ENCODE peak calls at places on chromosomes 2 and 18, in eight cellular contexts. One of them, this sample, is unnamed.

GRCh38 chr2:10947005-10947440 is 35.3 kb downstream of the KCNF1 start:
- DNase-seq in HFF-Myc: no peak
- DNase-seq in T-cell: no peak
- DNase-seq in activated CD8-positive, alpha-beta memory T cell treated with anti-CD3 and anti-CD28 coated beads for 1 hour: no peak
- DNase-seq in fibroblast of the conjunctiva: no peak
- DNase-seq in hypothalamus: no peak
- DNase-seq in adrenal gland: no peak
- DNase-seq in cerebellum: no peak
- DNase-seq in this sample: no peak

GRCh38 chr2:85353876-85354285 is 447 bp downstream of the RETSAT start:
- DNase-seq in HFF-Myc: no peak
- DNase-seq in T-cell: no peak
- DNase-seq in fibroblast of the conjunctiva: no peak
- DNase-seq in hypothalamus: no peak
- DNase-seq in adrenal gland: peak
- DNase-seq in activated CD8-positive, alpha-beta memory T cell treated with anti-CD3 and anti-CD28 coated beads for 1 hour: no peak
- DNase-seq in cerebellum: peak
- DNase-seq in this sample: peak

GRCh38 chr2:53445376-53446072 is 322.1 kb upstream of the CHAC2 start:
- DNase-seq in hypothalamus: no peak
- DNase-seq in T-cell: no peak
- DNase-seq in HFF-Myc: no peak
- DNase-seq in adrenal gland: no peak
- DNase-seq in cerebellum: no peak
- DNase-seq in activated CD8-positive, alpha-beta memory T cell treated with anti-CD3 and anti-CD28 coated beads for 1 hour: no peak
- DNase-seq in fibroblast of the conjunctiva: no peak
- DNase-seq in this sample: peak

GRCh38 chr2:393711-394696 is 106.1 kb upstream of the ALKAL2 start:
- DNase-seq in cerebellum: no peak
- DNase-seq in adrenal gland: no peak
- DNase-seq in activated CD8-positive, alpha-beta memory T cell treated with anti-CD3 and anti-CD28 coated beads for 1 hour: peak
- DNase-seq in HFF-Myc: no peak
- DNase-seq in T-cell: peak
- DNase-seq in hypothalamus: no peak
- DNase-seq in fibroblast of the conjunctiva: no peak
- DNase-seq in this sample: no peak

GRCh38 chr2:132757676-132758075 is 87.7 kb upstream of the LYPD1 start:
- DNase-seq in cerebellum: no peak
- DNase-seq in HFF-Myc: no peak
- DNase-seq in T-cell: no peak
- DNase-seq in hypothalamus: no peak
- DNase-seq in activated CD8-positive, alpha-beta memory T cell treated with anti-CD3 and anti-CD28 coated beads for 1 hour: no peak
- DNase-seq in fibroblast of the conjunctiva: no peak
- DNase-seq in adrenal gland: no peak
- DNase-seq in this sample: no peak

GRCh38 chr2:214174563-214174962 is 236.3 kb upstream of the VWC2L start:
- DNase-seq in hypothalamus: no peak
- DNase-seq in HFF-Myc: no peak
- DNase-seq in cerebellum: no peak
- DNase-seq in fibroblast of the conjunctiva: no peak
- DNase-seq in adrenal gland: no peak
- DNase-seq in activated CD8-positive, alpha-beta memory T cell treated with anti-CD3 and anti-CD28 coated beads for 1 hour: no peak
- DNase-seq in T-cell: no peak
- DNase-seq in this sample: no peak

GRCh38 chr2:194842871-194843270 is 814.2 kb upstream of the SLC39A10 start:
- DNase-seq in activated CD8-positive, alpha-beta memory T cell treated with anti-CD3 and anti-CD28 coated beads for 1 hour: no peak
- DNase-seq in hypothalamus: no peak
- DNase-seq in fibroblast of the conjunctiva: no peak
- DNase-seq in cerebellum: no peak
- DNase-seq in HFF-Myc: no peak
- DNase-seq in T-cell: no peak
- DNase-seq in adrenal gland: no peak
- DNase-seq in this sample: no peak

GRCh38 chr2:191369034-191369433 is 123.8 kb downstream of the MYO1B start:
- DNase-seq in adrenal gland: no peak
- DNase-seq in T-cell: no peak
- DNase-seq in fibroblast of the conjunctiva: no peak
- DNase-seq in hypothalamus: no peak
- DNase-seq in HFF-Myc: no peak
- DNase-seq in cerebellum: no peak
- DNase-seq in activated CD8-positive, alpha-beta memory T cell treated with anti-CD3 and anti-CD28 coated beads for 1 hour: no peak
- DNase-seq in this sample: no peak

GRCh38 chr2:239339726-239340654 is 60.8 kb downstream of the HDAC4 start:
- DNase-seq in T-cell: no peak
- DNase-seq in fibroblast of the conjunctiva: no peak
- DNase-seq in cerebellum: no peak
- DNase-seq in hypothalamus: no peak
- DNase-seq in activated CD8-positive, alpha-beta memory T cell treated with anti-CD3 and anti-CD28 coated beads for 1 hour: no peak
- DNase-seq in HFF-Myc: no peak
- DNase-seq in adrenal gland: no peak
- DNase-seq in this sample: no peak

GRCh38 chr2:112588611-112589045 is 4.2 kb downstream of the CHCHD5 start:
- DNase-seq in HFF-Myc: no peak
- DNase-seq in fibroblast of the conjunctiva: no peak
- DNase-seq in cerebellum: peak
- DNase-seq in T-cell: no peak
- DNase-seq in adrenal gland: peak
- DNase-seq in activated CD8-positive, alpha-beta memory T cell treated with anti-CD3 and anti-CD28 coated beads for 1 hour: no peak
- DNase-seq in hypothalamus: no peak
- DNase-seq in this sample: peak

GRCh38 chr2:71607490-71607889 is 154.1 kb downstream of the DYSF start:
- DNase-seq in adrenal gland: peak
- DNase-seq in activated CD8-positive, alpha-beta memory T cell treated with anti-CD3 and anti-CD28 coated beads for 1 hour: no peak
- DNase-seq in hypothalamus: no peak
- DNase-seq in fibroblast of the conjunctiva: no peak
- DNase-seq in cerebellum: no peak
- DNase-seq in T-cell: no peak
- DNase-seq in HFF-Myc: no peak
- DNase-seq in this sample: peak

GRCh38 chr2:201806442-201806841 is at the start of gene CDK15:
- DNase-seq in fibroblast of the conjunctiva: no peak
- DNase-seq in cerebellum: no peak
- DNase-seq in adrenal gland: no peak
- DNase-seq in HFF-Myc: no peak
- DNase-seq in T-cell: no peak
- DNase-seq in activated CD8-positive, alpha-beta memory T cell treated with anti-CD3 and anti-CD28 coated beads for 1 hour: no peak
- DNase-seq in hypothalamus: no peak
- DNase-seq in this sample: no peak

GRCh38 chr18:64807560-64807959 is 658.7 kb upstream of the LINC00305 start:
- DNase-seq in hypothalamus: no peak
- DNase-seq in adrenal gland: no peak
- DNase-seq in activated CD8-positive, alpha-beta memory T cell treated with anti-CD3 and anti-CD28 coated beads for 1 hour: no peak
- DNase-seq in cerebellum: peak
- DNase-seq in fibroblast of the conjunctiva: no peak
- DNase-seq in HFF-Myc: no peak
- DNase-seq in T-cell: no peak
- DNase-seq in this sample: no peak

GRCh38 chr2:56565143-56565542 is 381.4 kb downstream of the CCDC85A start:
- DNase-seq in cerebellum: no peak
- DNase-seq in hypothalamus: no peak
- DNase-seq in HFF-Myc: no peak
- DNase-seq in fibroblast of the conjunctiva: no peak
- DNase-seq in adrenal gland: no peak
- DNase-seq in activated CD8-positive, alpha-beta memory T cell treated with anti-CD3 and anti-CD28 coated beads for 1 hour: no peak
- DNase-seq in T-cell: no peak
- DNase-seq in this sample: no peak

GRCh38 chr2:150081775-150082517 is 405.5 kb downstream of the RND3 start:
- DNase-seq in activated CD8-positive, alpha-beta memory T cell treated with anti-CD3 and anti-CD28 coated beads for 1 hour: no peak
- DNase-seq in HFF-Myc: peak
- DNase-seq in adrenal gland: no peak
- DNase-seq in cerebellum: no peak
- DNase-seq in T-cell: no peak
- DNase-seq in hypothalamus: no peak
- DNase-seq in fibroblast of the conjunctiva: peak
- DNase-seq in this sample: no peak

GRCh38 chr18:3916082-3916481 is 466.1 kb downstream of the TGIF1 start:
- DNase-seq in hypothalamus: no peak
- DNase-seq in adrenal gland: no peak
- DNase-seq in HFF-Myc: no peak
- DNase-seq in activated CD8-positive, alpha-beta memory T cell treated with anti-CD3 and anti-CD28 coated beads for 1 hour: no peak
- DNase-seq in T-cell: no peak
- DNase-seq in fibroblast of the conjunctiva: no peak
- DNase-seq in cerebellum: peak
- DNase-seq in this sample: no peak

GRCh38 chr2:9138507-9139085 is 68.0 kb upstream of the ASAP2 start:
- DNase-seq in adrenal gland: no peak
- DNase-seq in HFF-Myc: no peak
- DNase-seq in T-cell: no peak
- DNase-seq in cerebellum: no peak
- DNase-seq in hypothalamus: no peak
- DNase-seq in fibroblast of the conjunctiva: no peak
- DNase-seq in activated CD8-positive, alpha-beta memory T cell treated with anti-CD3 and anti-CD28 coated beads for 1 hour: no peak
- DNase-seq in this sample: no peak

GRCh38 chr2:37232131-37232933 is 874 bp downstream of the NDUFAF7 start:
- DNase-seq in HFF-Myc: no peak
- DNase-seq in activated CD8-positive, alpha-beta memory T cell treated with anti-CD3 and anti-CD28 coated beads for 1 hour: no peak
- DNase-seq in cerebellum: peak
- DNase-seq in hypothalamus: no peak
- DNase-seq in T-cell: no peak
- DNase-seq in fibroblast of the conjunctiva: no peak
- DNase-seq in adrenal gland: peak
- DNase-seq in this sample: peak

GRCh38 chr2:39631715-39632114 is 34.0 kb upstream of the TMEM178A start:
- DNase-seq in adrenal gland: no peak
- DNase-seq in hypothalamus: no peak
- DNase-seq in HFF-Myc: peak
- DNase-seq in T-cell: no peak
- DNase-seq in cerebellum: no peak
- DNase-seq in activated CD8-positive, alpha-beta memory T cell treated with anti-CD3 and anti-CD28 coated beads for 1 hour: no peak
- DNase-seq in fibroblast of the conjunctiva: no peak
- DNase-seq in this sample: no peak

GRCh38 chr2:21452263-21452662 is 328.5 kb downstream of the TDRD15 start:
- DNase-seq in hypothalamus: no peak
- DNase-seq in cerebellum: no peak
- DNase-seq in fibroblast of the conjunctiva: no peak
- DNase-seq in T-cell: no peak
- DNase-seq in HFF-Myc: no peak
- DNase-seq in adrenal gland: no peak
- DNase-seq in activated CD8-positive, alpha-beta memory T cell treated with anti-CD3 and anti-CD28 coated beads for 1 hour: no peak
- DNase-seq in this sample: no peak

GRCh38 chr2:27582695-27583389 is at the start of gene ZNF512:
- DNase-seq in adrenal gland: peak
- DNase-seq in HFF-Myc: peak
- DNase-seq in activated CD8-positive, alpha-beta memory T cell treated with anti-CD3 and anti-CD28 coated beads for 1 hour: peak
- DNase-seq in fibroblast of the conjunctiva: peak
- DNase-seq in hypothalamus: peak
- DNase-seq in cerebellum: peak
- DNase-seq in T-cell: peak
- DNase-seq in this sample: peak

GRCh38 chr2:198657520-198658121 is 800.1 kb downstream of the SATB2 start:
- DNase-seq in hypothalamus: no peak
- DNase-seq in cerebellum: no peak
- DNase-seq in fibroblast of the conjunctiva: no peak
- DNase-seq in activated CD8-positive, alpha-beta memory T cell treated with anti-CD3 and anti-CD28 coated beads for 1 hour: no peak
- DNase-seq in adrenal gland: no peak
- DNase-seq in T-cell: no peak
- DNase-seq in HFF-Myc: no peak
- DNase-seq in this sample: no peak

GRCh38 chr2:85169581-85169980 is 36.4 kb downstream of the TCF7L1 start:
- DNase-seq in HFF-Myc: no peak
- DNase-seq in adrenal gland: no peak
- DNase-seq in fibroblast of the conjunctiva: no peak
- DNase-seq in cerebellum: no peak
- DNase-seq in activated CD8-positive, alpha-beta memory T cell treated with anti-CD3 and anti-CD28 coated beads for 1 hour: no peak
- DNase-seq in hypothalamus: no peak
- DNase-seq in T-cell: no peak
- DNase-seq in this sample: no peak

GRCh38 chr2:30149976-30150375 is 3.2 kb downstream of the YPEL5 start:
- DNase-seq in hypothalamus: no peak
- DNase-seq in cerebellum: no peak
- DNase-seq in adrenal gland: no peak
- DNase-seq in HFF-Myc: no peak
- DNase-seq in activated CD8-positive, alpha-beta memory T cell treated with anti-CD3 and anti-CD28 coated beads for 1 hour: no peak
- DNase-seq in T-cell: no peak
- DNase-seq in fibroblast of the conjunctiva: no peak
- DNase-seq in this sample: no peak

This sample was measured in body of pancreas.